ENCODE peak calls at places on chromosomes 5 and 9, in eight cellular contexts. One of them, this sample, is unnamed.

GRCh38 chr5:45694255-45694834 is 1.8 kb downstream of the HCN1 start:
- DNase-seq in nucleus accumbens: no peak
- DNase-seq in stimulated activated CD4-positive, alpha-beta T cell treated with anti-CD3 and anti-CD28 coated beads, Interleukin-15, amount 100 ng/mL, for 1 hour: no peak
- DNase-seq in Kasumi-1: peak; percentile 21
- DNase-seq in NAMALWA: no peak
- DNase-seq in NCI-H1105: no peak
- DNase-seq in NCI-H2081: no peak
- DNase-seq in COR-L47: no peak
- DNase-seq in this sample: no peak

GRCh38 chr5:77138981-77139380 is 51.9 kb upstream of the ZBED3 start:
- DNase-seq in NCI-H2081: peak; percentile 0
- DNase-seq in nucleus accumbens: no peak
- DNase-seq in stimulated activated CD4-positive, alpha-beta T cell treated with anti-CD3 and anti-CD28 coated beads, Interleukin-15, amount 100 ng/mL, for 1 hour: no peak
- DNase-seq in NCI-H1105: no peak
- DNase-seq in NAMALWA: no peak
- DNase-seq in COR-L47: peak; percentile 67
- DNase-seq in Kasumi-1: no peak
- DNase-seq in this sample: no peak

GRCh38 chr5:98248949-98249348 is 524.5 kb upstream of the RGMB start:
- DNase-seq in NCI-H1105: no peak
- DNase-seq in Kasumi-1: no peak
- DNase-seq in NAMALWA: no peak
- DNase-seq in nucleus accumbens: no peak
- DNase-seq in NCI-H2081: no peak
- DNase-seq in COR-L47: no peak
- DNase-seq in stimulated activated CD4-positive, alpha-beta T cell treated with anti-CD3 and anti-CD28 coated beads, Interleukin-15, amount 100 ng/mL, for 1 hour: no peak
- DNase-seq in this sample: no peak

GRCh38 chr9:93963969-93964368 is 8.8 kb upstream of the BARX1 start:
- DNase-seq in COR-L47: no peak
- DNase-seq in NAMALWA: no peak
- DNase-seq in NCI-H1105: no peak
- DNase-seq in stimulated activated CD4-positive, alpha-beta T cell treated with anti-CD3 and anti-CD28 coated beads, Interleukin-15, amount 100 ng/mL, for 1 hour: no peak
- DNase-seq in NCI-H2081: no peak
- DNase-seq in Kasumi-1: no peak
- DNase-seq in nucleus accumbens: no peak
- DNase-seq in this sample: no peak

GRCh38 chr9:109012876-109013677 is at the start of gene CTNNAL1:
- DNase-seq in NAMALWA: peak; percentile 92
- DNase-seq in nucleus accumbens: peak; percentile 79
- DNase-seq in Kasumi-1: peak; percentile 59
- DNase-seq in NCI-H2081: peak; percentile 90
- DNase-seq in stimulated activated CD4-positive, alpha-beta T cell treated with anti-CD3 and anti-CD28 coated beads, Interleukin-15, amount 100 ng/mL, for 1 hour: peak; percentile 77
- DNase-seq in NCI-H1105: peak; percentile 85
- DNase-seq in COR-L47: peak; percentile 86
- DNase-seq in this sample: peak; percentile 97

GRCh38 chr5:10323588-10324488 is 16.1 kb upstream of the CMBL start:
- DNase-seq in NAMALWA: no peak
- DNase-seq in stimulated activated CD4-positive, alpha-beta T cell treated with anti-CD3 and anti-CD28 coated beads, Interleukin-15, amount 100 ng/mL, for 1 hour: no peak
- DNase-seq in COR-L47: no peak
- DNase-seq in nucleus accumbens: no peak
- DNase-seq in NCI-H1105: no peak
- DNase-seq in Kasumi-1: no peak
- DNase-seq in NCI-H2081: no peak
- DNase-seq in this sample: no peak

GRCh38 chr9:25700430-25700829 is 22.2 kb upstream of the TUSC1 start:
- DNase-seq in NCI-H1105: no peak
- DNase-seq in NCI-H2081: no peak
- DNase-seq in NAMALWA: no peak
- DNase-seq in Kasumi-1: no peak
- DNase-seq in nucleus accumbens: no peak
- DNase-seq in stimulated activated CD4-positive, alpha-beta T cell treated with anti-CD3 and anti-CD28 coated beads, Interleukin-15, amount 100 ng/mL, for 1 hour: no peak
- DNase-seq in COR-L47: no peak
- DNase-seq in this sample: no peak

GRCh38 chr5:132469380-132470372 is 20.9 kb downstream of the IRF1 start:
- DNase-seq in stimulated activated CD4-positive, alpha-beta T cell treated with anti-CD3 and anti-CD28 coated beads, Interleukin-15, amount 100 ng/mL, for 1 hour: no peak
- DNase-seq in COR-L47: no peak
- DNase-seq in Kasumi-1: no peak
- DNase-seq in NCI-H1105: no peak
- DNase-seq in NCI-H2081: no peak
- DNase-seq in NAMALWA: peak; percentile 33
- DNase-seq in nucleus accumbens: no peak
- DNase-seq in this sample: peak; percentile 31

GRCh38 chr5:33046091-33046490 is 335.0 kb downstream of the NPR3 start:
- DNase-seq in NAMALWA: no peak
- DNase-seq in NCI-H1105: no peak
- DNase-seq in nucleus accumbens: no peak
- DNase-seq in NCI-H2081: no peak
- DNase-seq in Kasumi-1: no peak
- DNase-seq in COR-L47: no peak
- DNase-seq in stimulated activated CD4-positive, alpha-beta T cell treated with anti-CD3 and anti-CD28 coated beads, Interleukin-15, amount 100 ng/mL, for 1 hour: no peak
- DNase-seq in this sample: no peak

GRCh38 chr5:57780959-57781325 is 298.3 kb upstream of the ACTBL2 start:
- DNase-seq in NAMALWA: no peak
- DNase-seq in NCI-H2081: no peak
- DNase-seq in COR-L47: no peak
- DNase-seq in nucleus accumbens: no peak
- DNase-seq in Kasumi-1: no peak
- DNase-seq in stimulated activated CD4-positive, alpha-beta T cell treated with anti-CD3 and anti-CD28 coated beads, Interleukin-15, amount 100 ng/mL, for 1 hour: no peak
- DNase-seq in NCI-H1105: no peak
- DNase-seq in this sample: no peak

GRCh38 chr9:84230355-84231136 is 110.0 kb downstream of the SLC28A3 start:
- DNase-seq in stimulated activated CD4-positive, alpha-beta T cell treated with anti-CD3 and anti-CD28 coated beads, Interleukin-15, amount 100 ng/mL, for 1 hour: no peak
- DNase-seq in nucleus accumbens: no peak
- DNase-seq in NCI-H2081: no peak
- DNase-seq in COR-L47: no peak
- DNase-seq in NAMALWA: no peak
- DNase-seq in Kasumi-1: no peak
- DNase-seq in NCI-H1105: no peak
- DNase-seq in this sample: no peak

GRCh38 chr9:126523621-126524111 is 90.1 kb upstream of the LMX1B start:
- DNase-seq in Kasumi-1: no peak
- DNase-seq in NCI-H2081: no peak
- DNase-seq in NAMALWA: no peak
- DNase-seq in nucleus accumbens: no peak
- DNase-seq in NCI-H1105: no peak
- DNase-seq in stimulated activated CD4-positive, alpha-beta T cell treated with anti-CD3 and anti-CD28 coated beads, Interleukin-15, amount 100 ng/mL, for 1 hour: no peak
- DNase-seq in COR-L47: no peak
- DNase-seq in this sample: no peak

GRCh38 chr5:82092-82491 is 9.9 kb upstream of the PLEKHG4B start:
- DNase-seq in Kasumi-1: no peak
- DNase-seq in NCI-H1105: no peak
- DNase-seq in nucleus accumbens: no peak
- DNase-seq in stimulated activated CD4-positive, alpha-beta T cell treated with anti-CD3 and anti-CD28 coated beads, Interleukin-15, amount 100 ng/mL, for 1 hour: no peak
- DNase-seq in NAMALWA: no peak
- DNase-seq in NCI-H2081: no peak
- DNase-seq in COR-L47: no peak
- DNase-seq in this sample: no peak

GRCh38 chr9:120475341-120475740 is 104.6 kb downstream of the CDK5RAP2 start:
- DNase-seq in COR-L47: no peak
- DNase-seq in Kasumi-1: no peak
- DNase-seq in NCI-H1105: no peak
- DNase-seq in NAMALWA: no peak
- DNase-seq in stimulated activated CD4-positive, alpha-beta T cell treated with anti-CD3 and anti-CD28 coated beads, Interleukin-15, amount 100 ng/mL, for 1 hour: no peak
- DNase-seq in nucleus accumbens: no peak
- DNase-seq in NCI-H2081: no peak
- DNase-seq in this sample: no peak

GRCh38 chr9:106862115-106862945 is 636 bp upstream of the ZNF462 start:
- DNase-seq in stimulated activated CD4-positive, alpha-beta T cell treated with anti-CD3 and anti-CD28 coated beads, Interleukin-15, amount 100 ng/mL, for 1 hour: no peak
- DNase-seq in NCI-H1105: no peak
- DNase-seq in nucleus accumbens: peak; percentile 64
- DNase-seq in NCI-H2081: peak; percentile 31
- DNase-seq in COR-L47: no peak
- DNase-seq in NAMALWA: no peak
- DNase-seq in Kasumi-1: peak; percentile 72
- DNase-seq in this sample: no peak

GRCh38 chr5:16461782-16462181 is 3.8 kb downstream of the ZNF622 start:
- DNase-seq in Kasumi-1: no peak
- DNase-seq in NAMALWA: no peak
- DNase-seq in nucleus accumbens: no peak
- DNase-seq in stimulated activated CD4-positive, alpha-beta T cell treated with anti-CD3 and anti-CD28 coated beads, Interleukin-15, amount 100 ng/mL, for 1 hour: no peak
- DNase-seq in NCI-H1105: no peak
- DNase-seq in NCI-H2081: no peak
- DNase-seq in COR-L47: no peak
- DNase-seq in this sample: no peak

GRCh38 chr5:1199649-1200494 is 1.5 kb upstream of the SLC6A19 start:
- DNase-seq in NAMALWA: no peak
- DNase-seq in NCI-H1105: no peak
- DNase-seq in NCI-H2081: no peak
- DNase-seq in COR-L47: no peak
- DNase-seq in nucleus accumbens: no peak
- DNase-seq in Kasumi-1: no peak
- DNase-seq in stimulated activated CD4-positive, alpha-beta T cell treated with anti-CD3 and anti-CD28 coated beads, Interleukin-15, amount 100 ng/mL, for 1 hour: no peak
- DNase-seq in this sample: no peak

GRCh38 chr5:132987531-132988408 is 24.3 kb upstream of the AFF4 start:
- DNase-seq in COR-L47: no peak
- DNase-seq in Kasumi-1: no peak
- DNase-seq in NCI-H2081: no peak
- DNase-seq in nucleus accumbens: no peak
- DNase-seq in stimulated activated CD4-positive, alpha-beta T cell treated with anti-CD3 and anti-CD28 coated beads, Interleukin-15, amount 100 ng/mL, for 1 hour: no peak
- DNase-seq in NCI-H1105: no peak
- DNase-seq in NAMALWA: no peak
- DNase-seq in this sample: no peak

GRCh38 chr5:40736103-40736875 is 19.5 kb downstream of the TTC33 start:
- DNase-seq in stimulated activated CD4-positive, alpha-beta T cell treated with anti-CD3 and anti-CD28 coated beads, Interleukin-15, amount 100 ng/mL, for 1 hour: no peak
- DNase-seq in NCI-H2081: peak; percentile 44
- DNase-seq in nucleus accumbens: no peak
- DNase-seq in COR-L47: no peak
- DNase-seq in NCI-H1105: peak; percentile 5
- DNase-seq in NAMALWA: peak; percentile 83
- DNase-seq in Kasumi-1: peak; percentile 65
- DNase-seq in this sample: no peak

GRCh38 chr9:27125030-27125429 is 16.0 kb downstream of the TEK start:
- DNase-seq in nucleus accumbens: peak; percentile 17
- DNase-seq in NCI-H2081: peak; percentile 35
- DNase-seq in COR-L47: peak; percentile 12
- DNase-seq in stimulated activated CD4-positive, alpha-beta T cell treated with anti-CD3 and anti-CD28 coated beads, Interleukin-15, amount 100 ng/mL, for 1 hour: no peak
- DNase-seq in NAMALWA: no peak
- DNase-seq in NCI-H1105: no peak
- DNase-seq in Kasumi-1: no peak
- DNase-seq in this sample: peak; percentile 66

This sample was measured in suprapubic skin.